ENCODE peak calls at places on chromosome 5, in five cellular contexts. H is brain microvascular endothelial cell, I is osteocyte, F is fibroblast of pulmonary artery, B is mammary epithelial cell. K is an unnamed sample.

GRCh38 chr5:74233571-74233970 is 407.0 kb downstream of the ENC1 start:
- DNase-seq in H (peak; percentile 47), I (no peak), B (peak; percentile 86), F (peak; percentile 31), K (peak; percentile 39)

GRCh38 chr5:152606739-152607138 is 201.7 kb upstream of the NMUR2 start:
- DNase-seq in H (no peak), I (no peak), F (no peak), B (no peak), K (no peak)

GRCh38 chr5:57447656-57448055 is 35.0 kb downstream of the ACTBL2 start:
- DNase-seq in I (no peak), F (no peak), H (peak; percentile 28), B (no peak), K (no peak)

GRCh38 chr5:115384587-115385375 is 88.3 kb upstream of the CCDC112 start:
- DNase-seq in B (no peak), H (no peak), I (no peak), F (no peak), K (no peak)

GRCh38 chr5:130337179-130337888 is 433.1 kb downstream of the CHSY3 start:
- DNase-seq in I (no peak), H (peak; percentile 75), B (peak; percentile 27), F (peak; percentile 89), K (peak; percentile 53)

GRCh38 chr5:68416714-68417113 is 201.2 kb downstream of the PIK3R1 start:
- DNase-seq in I (no peak), B (no peak), F (no peak), H (no peak), K (no peak)

GRCh38 chr5:6450235-6450860 is 1.7 kb downstream of the UBE2QL1 start:
- DNase-seq in B (no peak), F (no peak), H (no peak), I (peak; percentile 19), K (no peak)

GRCh38 chr5:132226516-132227234 is 978 bp downstream of the P4HA2 start:
- DNase-seq in H (no peak), B (no peak), I (no peak), F (peak; percentile 33), K (no peak)

GRCh38 chr5:15601274-15601673 is 101.3 kb downstream of the FBXL7 start:
- DNase-seq in F (no peak), I (no peak), H (no peak), B (no peak), K (no peak)

GRCh38 chr5:72523960-72524582 is 16.9 kb upstream of the ZNF366 start:
- DNase-seq in B (peak; percentile 53), F (peak; percentile 95), I (no peak), H (peak; percentile 61), K (peak; percentile 78)

GRCh38 chr5:74201334-74202081 is 439.0 kb downstream of the ENC1 start:
- DNase-seq in I (no peak), F (peak; percentile 46), H (peak; percentile 42), B (peak; percentile 75), K (peak; percentile 53)

GRCh38 chr5:89436464-89436863 is 553.5 kb upstream of the MEF2C start:
- DNase-seq in F (no peak), I (no peak), H (no peak), B (no peak), K (no peak)

GRCh38 chr5:142245776-142246175 is 79.0 kb downstream of the SPRY4 start:
- DNase-seq in B (no peak), F (peak; percentile 29), I (no peak), H (no peak), K (no peak)

GRCh38 chr5:33611882-33612281 is 171.1 kb downstream of the TARS1 start:
- DNase-seq in B (peak; percentile 55), F (peak; percentile 66), I (no peak), H (no peak), K (peak; percentile 43)

GRCh38 chr5:151499636-151500035 is 52.2 kb downstream of the SLC36A1 start:
- DNase-seq in F (peak; percentile 40), I (no peak), H (no peak), B (no peak), K (peak; percentile 46)

GRCh38 chr5:157387683-157388093 is 72.3 kb upstream of the NIPAL4 start:
- DNase-seq in B (peak; percentile 52), H (peak; percentile 88), F (peak; percentile 91), I (peak; percentile 86), K (peak; percentile 91)

GRCh38 chr5:141560725-141561483 is 57.9 kb downstream of the DIAPH1 start:
- DNase-seq in H (peak; percentile 97), F (peak; percentile 99), I (peak; percentile 89), B (peak; percentile 96), K (peak; percentile 99)

GRCh38 chr5:164532226-164532937 is 1027.0 kb downstream of the MAT2B start:
- DNase-seq in B (peak; percentile 73), I (no peak), F (no peak), H (no peak), K (peak; percentile 38)

GRCh38 chr5:84683594-84683993 is 298.9 kb upstream of the EDIL3 start:
- DNase-seq in H (no peak), F (no peak), B (no peak), I (no peak), K (no peak)

GRCh38 chr5:67493676-67494075 is 297.1 kb upstream of the CD180 start:
- DNase-seq in H (peak; percentile 17), I (no peak), B (peak; percentile 31), F (peak; percentile 31), K (peak; percentile 28)

GRCh38 chr5:77828445-77828844 is 52.3 kb upstream of the TBCA start:
- DNase-seq in I (no peak), B (no peak), H (no peak), F (no peak), K (no peak)
- TF ChIP-seq CTCF in I (no peak), B (peak; percentile 25), H (peak; percentile 24), F (peak; percentile 15), K (peak; percentile 23)

GRCh38 chr5:144697847-144698262 is 527.2 kb downstream of the KCTD16 start:
- DNase-seq in F (peak; percentile 68), I (no peak), B (peak; percentile 97), H (peak; percentile 91), K (peak; percentile 88)
- TF ChIP-seq CTCF in F (peak; percentile 7), I (peak; percentile 42), B (no peak), H (peak; percentile 56), K (peak; percentile 18)

GRCh38 chr5:153970496-153970895 is 68.2 kb downstream of the FAM114A2 start:
- DNase-seq in H (no peak), B (no peak), F (no peak), I (no peak), K (no peak)

GRCh38 chr5:153974813-153975163 is 63.9 kb downstream of the FAM114A2 start:
- DNase-seq in F (no peak), H (no peak), B (no peak), I (no peak), K (no peak)

GRCh38 chr5:153972240-153972639 is 66.5 kb downstream of the FAM114A2 start:
- DNase-seq in H (no peak), I (no peak), B (no peak), F (no peak), K (no peak)

GRCh38 chr5:153969563-153969895 is 69.2 kb downstream of the FAM114A2 start:
- DNase-seq in H (no peak), B (no peak), F (no peak), I (no peak), K (no peak)

GRCh38 chr5:153974131-153974812 is 64.4 kb downstream of the FAM114A2 start:
- DNase-seq in B (peak; percentile 25), I (no peak), F (peak; percentile 77), H (peak; percentile 58), K (peak; percentile 68)
- TF ChIP-seq CTCF in B (peak; percentile 72), I (peak; percentile 83), F (peak; percentile 78), H (peak; percentile 83), K (peak; percentile 94)

GRCh38 chr5:128844354-128844923 is 120.8 kb upstream of the SLC27A6 start:
- DNase-seq in B (no peak), F (peak; percentile 60), I (no peak), H (no peak), K (peak; percentile 46)
- TF ChIP-seq CTCF in B (peak; percentile 35), F (peak; percentile 28), I (peak; percentile 61), H (no peak), K (peak; percentile 59)

K was measured in MCF 10A.